ENCODE peak calls at places on chromosomes 12 and 14, in seven cellular contexts. W, D, A, N, R, Q and H are unnamed samples.

GRCh38 chr12:57126561-57126960 is 1.7 kb upstream of the LRP1 start:
- DNase-seq in W (peak; percentile 41), D (no peak), A (peak; percentile 20), N (no peak), R (no peak), Q (no peak), H (no peak)

GRCh38 chr14:59086241-59086899 is 102.1 kb upstream of the DAAM1 start:
- DNase-seq in W (no peak), D (no peak), A (no peak), N (no peak), R (no peak), Q (no peak), H (no peak)

GRCh38 chr12:14756331-14757143 is 46.7 kb downstream of the WBP11 start:
- DNase-seq in W (no peak), D (peak; percentile 45), A (no peak), N (no peak), R (no peak), Q (no peak), H (no peak)

GRCh38 chr12:6476496-6476895 is 6.0 kb upstream of the VAMP1 start:
- DNase-seq in W (no peak), D (no peak), A (no peak), N (no peak), R (no peak), Q (no peak), H (no peak)

GRCh38 chr14:99971929-99972747 is 93.1 kb upstream of the EVL start:
- DNase-seq in W (peak; percentile 19), D (no peak), A (peak; percentile 80), N (no peak), R (no peak), Q (no peak), H (peak; percentile 9)

GRCh38 chr12:80269953-80270552 is 170.7 kb downstream of the OTOGL start:
- DNase-seq in W (peak; percentile 14), D (peak; percentile 24), A (no peak), N (no peak), R (peak; percentile 23), Q (no peak), H (no peak)

GRCh38 chr14:80426686-80427085 is 215.4 kb upstream of the DIO2 start:
- DNase-seq in W (no peak), D (no peak), A (no peak), N (no peak), R (no peak), Q (no peak), H (no peak)

GRCh38 chr14:62428429-62429203 is 616.6 kb downstream of the KCNH5 start:
- DNase-seq in W (no peak), D (no peak), A (no peak), N (no peak), R (no peak), Q (no peak), H (no peak)

GRCh38 chr12:111764120-111764821 is 2.5 kb upstream of the ALDH2 start:
- DNase-seq in W (no peak), D (no peak), A (no peak), N (no peak), R (no peak), Q (no peak), H (no peak)

GRCh38 chr12:27583981-27584380 is 60.0 kb downstream of the PPFIBP1 start:
- DNase-seq in W (no peak), D (no peak), A (no peak), N (no peak), R (no peak), Q (no peak), H (no peak)

GRCh38 chr12:4518106-4518728 is 20.5 kb upstream of the RAD51AP1 start:
- DNase-seq in W (no peak), D (no peak), A (no peak), N (no peak), R (peak; percentile 16), Q (no peak), H (no peak)

GRCh38 chr14:28157289-28157869 is 609.2 kb upstream of the FOXG1 start:
- DNase-seq in W (no peak), D (no peak), A (no peak), N (no peak), R (no peak), Q (no peak), H (no peak)

GRCh38 chr14:105853089-105853906 is 326.9 kb downstream of the TMEM121 start:
- DNase-seq in W (no peak), D (no peak), A (peak; percentile 81), N (no peak), R (no peak), Q (peak; percentile 38), H (no peak)

DNA sequence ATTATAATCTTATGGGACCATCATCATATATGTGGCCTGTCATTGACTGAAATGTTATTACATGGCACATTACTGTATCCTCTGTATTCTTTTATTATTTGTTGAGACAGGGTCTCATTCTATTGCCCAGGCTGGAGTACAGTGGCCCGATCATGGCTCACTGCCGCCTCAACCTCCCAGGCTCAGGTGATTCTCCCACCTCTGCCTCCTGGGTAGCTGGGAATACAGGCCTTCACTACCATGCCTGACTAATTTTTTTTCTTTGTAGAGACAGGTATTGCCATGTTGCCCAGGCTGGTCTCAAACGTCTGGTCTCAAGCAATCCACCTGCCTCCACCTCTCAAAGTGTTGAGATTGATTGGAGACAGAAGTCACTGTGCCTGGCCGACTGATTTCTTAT is 153.2 kb downstream of the RASSF9 start:
- DNase-seq in W (no peak), D (no peak), A (no peak), N (no peak), R (no peak), Q (no peak), H (no peak)
- TF ChIP-seq POLR2AphosphoS5 in W (no peak), D (no peak), A (no peak), N (no peak), R (no peak), Q (no peak), H (no peak)

DNA sequence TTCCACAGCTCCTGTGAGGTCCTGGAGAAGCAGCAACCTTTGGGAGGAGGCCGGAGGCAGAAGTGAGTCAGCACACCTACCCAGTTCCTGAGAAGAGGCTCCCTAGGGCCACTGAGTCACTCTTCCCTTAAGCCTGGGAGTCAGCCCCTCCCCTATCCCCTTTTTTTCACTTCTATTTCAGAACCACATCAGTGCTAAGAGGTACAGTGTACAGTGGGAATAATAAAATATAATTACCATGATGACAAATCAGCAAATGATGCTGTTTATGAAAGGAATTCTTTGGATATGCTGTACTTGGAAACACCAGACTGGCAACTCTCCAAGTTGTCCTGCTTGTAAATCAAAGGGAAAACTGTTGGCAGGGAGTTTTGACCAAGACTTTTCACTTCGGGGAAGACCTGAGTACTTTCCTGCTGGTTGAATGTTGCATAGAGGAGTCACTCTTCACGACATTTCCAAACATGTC is 7.8 kb upstream of the TBPL2 start:
- DNase-seq in W (peak; percentile 8), D (no peak), A (no peak), N (no peak), R (peak; percentile 100), Q (no peak), H (no peak)
- TF ChIP-seq POLR2AphosphoS5 in W (no peak), D (no peak), A (no peak), N (no peak), R (peak; percentile 71), Q (no peak), H (no peak)

GRCh38 chr12:77751939-77752338 is 78.8 kb upstream of the NAV3 start:
- DNase-seq in W (no peak), D (no peak), A (no peak), N (no peak), R (no peak), Q (no peak), H (no peak)
- TF ChIP-seq POLR2AphosphoS5 in W (no peak), D (no peak), A (no peak), N (no peak), R (no peak), Q (no peak), H (no peak)

GRCh38 chr14:76926521-76927251 is 100.5 kb downstream of the LRRC74A start:
- DNase-seq in W (peak; percentile 29), D (no peak), A (no peak), N (peak; percentile 64), R (no peak), Q (no peak), H (peak; percentile 21)
- TF ChIP-seq POLR2AphosphoS5 in W (no peak), D (no peak), A (no peak), N (no peak), R (no peak), Q (no peak), H (no peak)

DNA sequence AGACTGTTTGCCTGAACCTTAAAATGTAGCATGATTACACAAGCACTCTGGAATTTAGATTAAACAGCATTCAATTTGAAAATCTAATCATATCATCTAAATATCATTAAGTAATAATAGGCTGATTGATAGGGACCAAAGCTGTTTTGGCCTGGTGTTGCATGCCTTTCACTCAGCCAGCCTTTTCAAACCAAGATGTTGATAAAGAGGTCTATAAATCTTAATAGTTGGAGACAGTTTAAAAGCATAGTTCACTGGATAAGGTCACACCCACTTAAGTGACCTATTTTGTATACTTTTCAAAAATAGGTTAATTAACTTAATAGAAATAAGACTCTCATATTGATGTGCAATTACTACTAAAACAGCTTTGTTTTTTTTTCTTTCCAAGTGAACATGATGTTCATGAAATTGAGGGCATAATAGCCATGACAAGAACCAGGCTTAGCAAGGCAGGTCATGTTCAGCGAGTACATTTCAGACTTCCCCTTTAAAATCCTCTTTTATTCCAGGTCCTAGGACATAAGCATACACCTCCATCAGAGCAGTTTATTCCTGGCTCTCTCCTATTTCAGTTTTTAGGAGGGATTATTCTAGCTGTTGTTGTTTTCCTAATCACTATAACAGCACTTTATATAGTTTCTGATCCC is 349.0 kb downstream of the RAD51B start:
- DNase-seq in W (no peak), D (no peak), A (no peak), N (no peak), R (no peak), Q (no peak), H (no peak)
- TF ChIP-seq POLR2AphosphoS5 in W (no peak), D (no peak), A (no peak), N (no peak), R (no peak), Q (no peak), H (no peak)

GRCh38 chr14:103713304-103714062 is 1.8 kb downstream of the XRCC3 start:
- DNase-seq in W (peak; percentile 28), D (no peak), A (no peak), N (no peak), R (no peak), Q (no peak), H (no peak)
- TF ChIP-seq POLR2AphosphoS5 in W (no peak), D (no peak), A (no peak), N (no peak), R (no peak), Q (no peak), H (no peak)